ENCODE peak calls at places on chromosomes 12 and 14, in eight cellular contexts. K, E, S, X, T, U, F and P are unnamed samples.

GRCh38 chr12:132279184-132279889 is 50.1 kb downstream of the GALNT9 start:
- DNase-seq in K (no peak), E (no peak), S (peak), X (no peak), T (no peak), U (peak), F (peak), P (no peak)

GRCh38 chr14:81009339-81009738 is 53.9 kb downstream of the TSHR start:
- DNase-seq in K (no peak), E (no peak), S (no peak), X (no peak), T (no peak), U (no peak), F (no peak), P (no peak)

GRCh38 chr12:122079038-122079531 is 529 bp downstream of the MLXIP start:
- DNase-seq in K (no peak), E (peak), S (no peak), X (no peak), T (no peak), U (no peak), F (no peak), P (no peak)

GRCh38 chr14:91732859-91733477 is 1.1 kb upstream of the CATSPERB start:
- DNase-seq in K (no peak), E (no peak), S (no peak), X (no peak), T (no peak), U (no peak), F (no peak), P (no peak)

GRCh38 chr12:5262450-5262849 is 169.5 kb upstream of the NTF3 start:
- DNase-seq in K (no peak), E (peak), S (no peak), X (peak), T (no peak), U (no peak), F (no peak), P (peak)

GRCh38 chr14:105411985-105412767 is 7.5 kb upstream of the MTA1 start:
- DNase-seq in K (no peak), E (no peak), S (no peak), X (no peak), T (no peak), U (no peak), F (peak), P (no peak)

GRCh38 chr12:91461061-91461460 is 278.4 kb upstream of the DCN start:
- DNase-seq in K (no peak), E (no peak), S (no peak), X (no peak), T (no peak), U (no peak), F (no peak), P (no peak)

GRCh38 chr12:2483713-2484112 is 311.1 kb upstream of the FKBP4 start:
- DNase-seq in K (no peak), E (no peak), S (no peak), X (no peak), T (no peak), U (no peak), F (no peak), P (no peak)

GRCh38 chr12:114952573-114953196 is 268.7 kb upstream of the TBX3 start:
- DNase-seq in K (no peak), E (no peak), S (no peak), X (no peak), T (no peak), U (no peak), F (no peak), P (no peak)

GRCh38 chr14:33814010-33814409 is 136.9 kb downstream of the EGLN3 start:
- DNase-seq in K (no peak), E (no peak), S (no peak), X (no peak), T (no peak), U (no peak), F (no peak), P (no peak)

GRCh38 chr14:63273717-63274673 is 44.7 kb downstream of the GPHB5 start:
- DNase-seq in K (no peak), E (no peak), S (no peak), X (no peak), T (no peak), U (peak), F (peak), P (no peak)

GRCh38 chr12:1738480-1738879 is 47.6 kb downstream of the ADIPOR2 start:
- DNase-seq in K (no peak), E (no peak), S (no peak), X (no peak), T (no peak), U (no peak), F (no peak), P (no peak)

GRCh38 chr12:71441350-71441748 is 1.8 kb downstream of the LGR5 start:
- DNase-seq in K (no peak), E (no peak), S (no peak), X (no peak), T (no peak), U (no peak), F (no peak), P (no peak)

GRCh38 chr12:80313184-80313583 is 130.9 kb upstream of the PTPRQ start:
- DNase-seq in K (no peak), E (peak), S (no peak), X (no peak), T (no peak), U (no peak), F (no peak), P (no peak)

GRCh38 chr14:58138719-58139482 is 13.1 kb downstream of the ARMH4 start:
- DNase-seq in K (no peak), E (no peak), S (no peak), X (no peak), T (no peak), U (no peak), F (no peak), P (no peak)

GRCh38 chr12:5318874-5319273 is 113.0 kb upstream of the NTF3 start:
- DNase-seq in K (no peak), E (peak), S (peak), X (peak), T (no peak), U (no peak), F (no peak), P (peak)

GRCh38 chr14:54567224-54567633 is 301 bp downstream of the SAMD4A start:
- DNase-seq in K (no peak), E (peak), S (no peak), X (no peak), T (no peak), U (no peak), F (peak), P (no peak)

GRCh38 chr12:129911437-129912049 is 7.7 kb upstream of the TMEM132D start:
- DNase-seq in K (peak), E (no peak), S (peak), X (no peak), T (peak), U (peak), F (peak), P (no peak)

GRCh38 chr14:97866186-97866585 is 1069.0 kb downstream of the VRK1 start:
- DNase-seq in K (no peak), E (no peak), S (no peak), X (no peak), T (no peak), U (no peak), F (no peak), P (no peak)

GRCh38 chr14:100535287-100536131 is 51.7 kb downstream of the BEGAIN start:
- DNase-seq in K (no peak), E (no peak), S (no peak), X (no peak), T (no peak), U (no peak), F (peak), P (no peak)

GRCh38 chr12:89469361-89469760 is 55.2 kb downstream of the GALNT4 start:
- DNase-seq in K (no peak), E (peak), S (no peak), X (no peak), T (no peak), U (no peak), F (no peak), P (peak)

GRCh38 chr12:60872850-60873713 is 1277.3 kb downstream of the SLC16A7 start:
- DNase-seq in K (no peak), E (no peak), S (no peak), X (no peak), T (no peak), U (no peak), F (peak), P (no peak)

GRCh38 chr12:106179086-106179485 is 40.3 kb upstream of the NUAK1 start:
- DNase-seq in K (peak), E (no peak), S (no peak), X (peak), T (no peak), U (no peak), F (no peak), P (no peak)

GRCh38 chr12:54016478-54016964 is 7.7 kb downstream of the HOXC8 start:
- DNase-seq in K (peak), E (peak), S (peak), X (peak), T (no peak), U (peak), F (peak), P (peak)

GRCh38 chr14:52025310-52025709 is 36.0 kb downstream of the RTRAF start:
- DNase-seq in K (no peak), E (peak), S (no peak), X (peak), T (no peak), U (no peak), F (no peak), P (peak)

GRCh38 chr12:42485823-42486222 is 103.7 kb downstream of the PRICKLE1 start:
- DNase-seq in K (no peak), E (no peak), S (no peak), X (no peak), T (no peak), U (no peak), F (no peak), P (no peak)

GRCh38 chr12:84874125-84874824 is 38.3 kb downstream of the SLC6A15 start:
- DNase-seq in K (peak), E (peak), S (peak), X (peak), T (peak), U (peak), F (no peak), P (peak)

GRCh38 chr14:100146548-100147091 is 12.8 kb downstream of the DEGS2 start:
- DNase-seq in K (no peak), E (no peak), S (no peak), X (no peak), T (no peak), U (no peak), F (no peak), P (no peak)

GRCh38 chr12:14784471-14784870 is 18.8 kb downstream of the WBP11 start:
- DNase-seq in K (no peak), E (no peak), S (no peak), X (no peak), T (no peak), U (no peak), F (no peak), P (no peak)

GRCh38 chr12:47819902-47820630 is at the start of gene HDAC7:
- DNase-seq in K (peak), E (peak), S (peak), X (no peak), T (no peak), U (peak), F (peak), P (peak)

GRCh38 chr12:26196424-26196722 is 1.0 kb downstream of the SSPN start:
- DNase-seq in K (no peak), E (no peak), S (peak), X (no peak), T (no peak), U (no peak), F (no peak), P (peak)

GRCh38 chr14:69093551-69094421 is 59.1 kb downstream of the DCAF5 start:
- DNase-seq in K (no peak), E (peak), S (peak), X (no peak), T (no peak), U (peak), F (no peak), P (peak)

GRCh38 chr14:55160989-55161388 is 30.4 kb downstream of the DLGAP5 start:
- DNase-seq in K (no peak), E (peak), S (peak), X (peak), T (peak), U (peak), F (no peak), P (peak)

GRCh38 chr12:106941481-106942156 is 14.1 kb upstream of the TMEM263 start:
- DNase-seq in K (no peak), E (no peak), S (no peak), X (no peak), T (no peak), U (no peak), F (no peak), P (no peak)

GRCh38 chr12:68106160-68106559 is 53.4 kb downstream of the IFNG start:
- DNase-seq in K (no peak), E (peak), S (peak), X (peak), T (no peak), U (no peak), F (no peak), P (peak)

GRCh38 chr14:70882771-70883492 is 24.3 kb upstream of the PCNX1 start:
- DNase-seq in K (no peak), E (peak), S (no peak), X (peak), T (no peak), U (no peak), F (no peak), P (peak)